ENCODE peak calls at places on chromosome 10, in seven cellular contexts. N, X, Q, B, K, R and Z are unnamed samples. For H3K4me1, the result is how much of the 10 kb centered on the place peaks cover.

GRCh38 chr10:108783897-108784296 is 1139.4 kb downstream of the XPNPEP1 start:
- DNase-seq in N (peak), X (peak), Q (peak), B (no peak), K (no peak), R (no peak), Z (no peak)

GRCh38 chr10:30088178-30088577 is 28.8 kb upstream of the JCAD start:
- DNase-seq in N (no peak), X (no peak), Q (no peak), B (no peak), K (no peak), R (no peak), Z (no peak)

GRCh38 chr10:35464805-35465456 is 128.6 kb downstream of the CCNY start:
- DNase-seq in N (peak), X (no peak), Q (peak), B (no peak), K (no peak), R (no peak), Z (no peak)

GRCh38 chr10:110547139-110547761 is 20.2 kb upstream of the SMC3 start:
- DNase-seq in N (peak), X (peak), Q (peak), B (no peak), K (no peak), R (no peak), Z (no peak)

GRCh38 chr10:6279540-6280267 is 77.0 kb downstream of the PFKFB3 start:
- DNase-seq in N (peak), X (peak), Q (peak), B (no peak), K (peak), R (no peak), Z (no peak)

GRCh38 chr10:29746080-29746797 is 111.5 kb upstream of the SVIL start:
- DNase-seq in N (peak), X (no peak), Q (peak), B (no peak), K (no peak), R (no peak), Z (no peak)

GRCh38 chr10:57979466-57979865 is 288.2 kb downstream of the IPMK start:
- DNase-seq in N (peak), X (no peak), Q (peak), B (no peak), K (no peak), R (no peak), Z (no peak)

GRCh38 chr10:101050206-101051069 is 11.4 kb upstream of the KAZALD1 start:
- DNase-seq in N (peak), X (no peak), Q (peak), B (no peak), K (peak), R (peak), Z (peak)

DNA sequence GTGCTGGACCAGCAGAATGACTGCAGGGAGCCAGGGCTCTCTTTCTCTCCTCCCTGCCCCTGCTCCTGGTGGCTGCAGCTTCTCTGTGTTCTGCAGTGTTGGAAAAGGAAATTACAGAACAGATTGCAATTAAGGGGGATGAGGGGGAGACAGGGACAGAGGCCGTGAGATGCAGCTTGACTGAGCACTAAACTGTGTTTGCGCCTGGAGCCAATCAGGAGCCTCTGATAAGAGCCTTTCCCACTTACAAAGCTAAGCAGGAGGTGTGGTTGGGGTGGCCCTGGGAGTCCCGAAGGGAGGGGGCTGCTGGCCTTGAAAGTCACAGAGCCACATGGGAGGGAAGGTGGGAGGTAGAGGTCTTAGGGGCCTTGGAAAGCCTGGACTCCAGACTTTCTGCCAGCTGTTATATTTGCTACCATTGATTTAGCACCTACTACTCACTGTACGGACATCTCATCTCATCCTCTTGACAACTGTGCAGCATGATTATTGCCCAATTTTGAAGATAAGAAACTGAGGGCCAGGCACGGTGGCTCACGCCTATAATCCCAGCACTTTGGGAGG is 26.7 kb downstream of the TRIM8 start:
- DNase-seq in N (no peak), X (no peak), Q (no peak), B (no peak), K (peak), R (peak), Z (no peak)
- H3K4me1 ChIP-seq in N (under half), X (under half), Q (under half), B (under half), K (under half), R (under half), Z (under half)

GRCh38 chr10:77513783-77514331 is 123.8 kb downstream of the KCNMA1 start:
- DNase-seq in N (peak), X (peak), Q (peak), B (peak), K (peak), R (peak), Z (peak)
- H3K4me3 ChIP-seq in N (no peak), X (no peak), Q (no peak), B (no peak), K (no peak), R (no peak), Z (no peak)

DNA sequence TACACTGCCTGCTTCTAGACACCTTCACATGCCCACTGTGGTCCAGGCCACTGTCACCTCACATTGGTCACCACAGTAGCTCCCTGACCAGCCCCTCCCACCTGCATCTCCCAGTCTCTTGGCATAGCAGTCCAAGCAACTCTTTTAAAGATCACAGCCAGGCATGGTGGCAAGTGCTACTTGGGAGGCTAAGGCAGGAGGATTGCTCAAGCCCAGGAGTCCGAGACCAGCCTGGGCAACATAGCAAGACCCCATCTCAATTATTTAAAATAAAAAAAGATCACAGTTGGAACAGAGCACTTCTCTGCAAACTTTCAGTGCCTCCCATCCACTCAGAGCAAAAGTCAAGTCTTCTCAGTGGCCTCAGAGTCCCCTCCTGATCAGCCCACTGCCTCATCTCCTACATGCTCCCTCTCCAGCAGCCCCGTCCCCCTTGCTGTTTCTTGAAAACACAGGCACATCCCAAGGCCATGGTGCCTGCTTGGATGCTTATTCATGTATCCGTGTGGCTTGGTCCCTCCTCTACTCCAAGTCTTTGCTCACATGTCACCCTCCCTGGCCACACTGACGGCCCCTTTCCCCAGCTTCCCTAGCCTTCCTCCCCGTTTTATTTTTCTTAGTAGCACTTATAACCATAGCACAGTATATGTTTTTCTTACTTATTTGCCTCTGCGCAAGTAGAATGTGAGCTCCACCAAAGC is 19.3 kb downstream of the TSPAN15 start:
- DNase-seq in N (no peak), X (no peak), Q (no peak), B (no peak), K (no peak), R (no peak), Z (no peak)
- H3K4me1 ChIP-seq in N (under half), X (half or more), Q (under half), B (half or more), K (under half), R (under half), Z (under half)

GRCh38 chr10:130190065-130190736 is 54.0 kb downstream of the GLRX3 start:
- DNase-seq in N (peak), X (peak), Q (peak), B (peak), K (peak), R (peak), Z (peak)
- H3K4me3 ChIP-seq in N (peak), X (peak), Q (peak), B (peak), K (peak), R (peak), Z (peak)

GRCh38 chr10:73887038-73888015 is 13.0 kb upstream of the CAMK2G start:
- DNase-seq in N (peak), X (peak), Q (peak), B (peak), K (peak), R (peak), Z (peak)

GRCh38 chr10:73890261-73890660 is 15.9 kb upstream of the CAMK2G start:
- DNase-seq in N (no peak), X (no peak), Q (no peak), B (no peak), K (no peak), R (no peak), Z (no peak)

GRCh38 chr10:73886625-73887024 is 12.3 kb upstream of the CAMK2G start:
- DNase-seq in N (peak), X (no peak), Q (peak), B (no peak), K (no peak), R (no peak), Z (no peak)

GRCh38 chr10:73889014-73889413 is 14.7 kb upstream of the CAMK2G start:
- DNase-seq in N (peak), X (no peak), Q (peak), B (peak), K (peak), R (peak), Z (peak)

DNA sequence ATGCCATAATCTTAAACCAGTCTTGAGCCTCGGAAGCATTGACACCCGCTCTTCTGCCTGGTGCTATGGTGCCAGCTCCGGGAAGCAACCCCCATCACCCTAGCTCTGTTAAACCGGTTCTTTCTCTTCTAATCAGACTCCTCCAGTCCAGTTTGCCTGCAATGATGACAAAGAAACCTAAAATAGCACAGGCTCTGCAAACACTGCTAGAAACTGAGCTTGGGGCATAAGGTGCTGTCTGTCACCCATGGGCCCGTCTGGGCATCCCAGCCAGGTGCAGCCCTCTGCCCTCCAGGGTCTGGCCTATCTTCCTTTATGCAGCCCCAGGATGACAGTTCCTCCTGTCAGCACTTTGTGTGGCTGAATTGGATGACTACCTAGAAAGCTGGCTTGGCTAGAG is 14.2 kb upstream of the CAMK2G start:
- DNase-seq in N (peak), X (no peak), Q (peak), B (no peak), K (peak), R (no peak), Z (no peak)
- H3K4me1 ChIP-seq in N (under half), X (half or more), Q (half or more), B (under half), K (under half), R (under half), Z (under half)

GRCh38 chr10:124651402-124651887 is 92.7 kb downstream of the FAM53B start:
- DNase-seq in N (no peak), X (no peak), Q (no peak), B (no peak), K (no peak), R (no peak), Z (no peak)
- H3K4me3 ChIP-seq in N (no peak), X (no peak), Q (no peak), B (no peak), K (no peak), R (no peak), Z (no peak)